ENCODE peak calls at places on chromosomes 11 and 22, in eight cellular contexts. Z is small intestine; Y is lung; B is psoas muscle; Q is uterus; P is HCT116; R is CD4-positive, alpha-beta memory T cell; G is neural progenitor cell. F is an unnamed sample.
A peak's percentile ranks its signal among the peaks of the same experiment; 100 is the strongest.

GRCh38 chr22:45506961-45507360 is 4.3 kb downstream of the FBLN1 start:
- DNase-seq in Z (no peak), Y (no peak), B (no peak), Q (no peak), P (no peak), R (no peak), G (no peak), F (no peak)

GRCh38 chr11:27401760-27402316 is 38.8 kb upstream of the CCDC34 start:
- DNase-seq in Z (no peak), Y (no peak), B (no peak), Q (no peak), P (no peak), R (no peak), G (no peak), F (no peak)

GRCh38 chr11:73376803-73377629 is 817 bp downstream of the RELT start:
- DNase-seq in Z (peak; percentile 51), Y (peak; percentile 58), B (peak; percentile 71), Q (peak; percentile 58), P (peak; percentile 40), R (peak; percentile 84), G (peak; percentile 58), F (peak; percentile 75)

GRCh38 chr11:118438314-118438931 is 2.1 kb downstream of the KMT2A start:
- DNase-seq in Z (peak; percentile 58), Y (peak; percentile 37), B (peak; percentile 14), Q (peak; percentile 16), P (no peak), R (peak; percentile 82), G (peak; percentile 70), F (peak; percentile 37)

GRCh38 chr11:75324740-75325139 is 26.7 kb downstream of the ARRB1 start:
- DNase-seq in Z (no peak), Y (no peak), B (no peak), Q (no peak), P (no peak), R (no peak), G (no peak), F (no peak)

GRCh38 chr11:124762077-124762623 is at the start of gene ESAM:
- DNase-seq in Z (peak; percentile 73), Y (peak; percentile 76), B (peak; percentile 41), Q (no peak), P (no peak), R (peak; percentile 71), G (peak; percentile 72), F (no peak)

GRCh38 chr11:103903621-103904323 is 132.7 kb upstream of the DDI1 start:
- DNase-seq in Z (no peak), Y (no peak), B (no peak), Q (no peak), P (no peak), R (no peak), G (no peak), F (no peak)

GRCh38 chr11:76208829-76209670 is 2.7 kb upstream of the WNT11 start:
- DNase-seq in Z (peak; percentile 71), Y (peak; percentile 76), B (peak; percentile 88), Q (peak; percentile 72), P (no peak), R (peak; percentile 64), G (peak; percentile 92), F (no peak)

GRCh38 chr22:41910050-41910598 is 4.8 kb downstream of the SHISA8 start:
- DNase-seq in Z (no peak), Y (no peak), B (no peak), Q (no peak), P (no peak), R (no peak), G (peak; percentile 75), F (no peak)

DNA sequence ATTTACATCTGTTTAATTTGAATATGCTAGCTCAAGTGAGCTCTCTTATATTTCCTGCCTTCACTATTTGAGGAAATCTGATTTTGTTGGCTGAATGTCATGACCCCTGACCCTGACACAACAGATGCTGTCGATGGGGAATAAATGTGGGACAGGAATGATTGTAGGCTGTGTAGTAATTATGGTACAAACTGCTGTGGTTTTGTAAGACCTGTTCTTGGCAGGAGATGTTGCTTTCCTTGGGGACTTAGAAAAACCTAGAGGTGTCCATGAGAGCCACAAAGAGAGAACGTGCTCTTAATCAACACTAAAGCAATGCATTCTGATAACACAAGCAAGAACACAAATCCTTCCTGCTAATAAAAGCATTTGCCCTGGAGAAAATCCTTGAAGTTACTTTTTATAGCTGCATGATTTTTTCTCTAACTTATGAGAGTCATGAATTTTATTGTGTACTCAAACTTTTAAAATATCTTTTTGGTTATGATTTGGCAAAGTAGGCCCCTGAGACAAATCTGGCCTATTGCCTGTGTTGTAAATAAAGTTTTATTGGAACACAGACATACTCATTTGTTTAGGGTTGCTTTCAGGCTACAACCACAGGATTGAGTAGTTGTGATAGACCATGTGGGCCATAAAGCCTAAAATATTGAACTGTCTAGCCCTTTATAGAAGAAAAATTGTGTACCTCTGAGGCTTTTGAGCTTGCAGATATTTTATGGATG is 90.2 kb downstream of the DDX10 start:
- DNase-seq in Z (no peak), Y (no peak), B (no peak), Q (peak; percentile 27), P (no peak), R (no peak), G (no peak), F (no peak)
- H3K27ac ChIP-seq in Z (no peak overlapping the region), Y (no peak overlapping the region), B (no peak overlapping the region), Q (peak overlapping the region; percentile 32), P (no peak overlapping the region), R (no peak overlapping the region), G (no peak overlapping the region), F (no peak overlapping the region)

GRCh38 chr22:47740109-47740805 is 977.8 kb downstream of the TBC1D22A start:
- DNase-seq in Z (no peak), Y (no peak), B (no peak), Q (no peak), P (no peak), R (no peak), G (no peak), F (no peak)
- H3K27me3 ChIP-seq in Z (no peaks in the 10 kb centered on the region), Y (no peaks in the 10 kb centered on the region), B (no peaks in the 10 kb centered on the region), Q (no peaks in the 10 kb centered on the region), P (no peaks in the 10 kb centered on the region), R (no peaks in the 10 kb centered on the region), G (no peaks in the 10 kb centered on the region), F (no peaks in the 10 kb centered on the region)

GRCh38 chr11:77633856-77634425 is 3.7 kb downstream of the CLNS1A start:
- DNase-seq in Z (no peak), Y (no peak), B (no peak), Q (no peak), P (no peak), R (no peak), G (no peak), F (no peak)
- H3K4me1 ChIP-seq in Z (peaks cover 8% of the 10 kb centered on the region), Y (peaks cover 7% of the 10 kb centered on the region), B (no peaks in the 10 kb centered on the region), Q (no peaks in the 10 kb centered on the region), P (peaks cover 7% of the 10 kb centered on the region), R (peaks cover 52% of the 10 kb centered on the region), G (peaks cover 6% of the 10 kb centered on the region), F (peaks cover 4% of the 10 kb centered on the region)

DNA sequence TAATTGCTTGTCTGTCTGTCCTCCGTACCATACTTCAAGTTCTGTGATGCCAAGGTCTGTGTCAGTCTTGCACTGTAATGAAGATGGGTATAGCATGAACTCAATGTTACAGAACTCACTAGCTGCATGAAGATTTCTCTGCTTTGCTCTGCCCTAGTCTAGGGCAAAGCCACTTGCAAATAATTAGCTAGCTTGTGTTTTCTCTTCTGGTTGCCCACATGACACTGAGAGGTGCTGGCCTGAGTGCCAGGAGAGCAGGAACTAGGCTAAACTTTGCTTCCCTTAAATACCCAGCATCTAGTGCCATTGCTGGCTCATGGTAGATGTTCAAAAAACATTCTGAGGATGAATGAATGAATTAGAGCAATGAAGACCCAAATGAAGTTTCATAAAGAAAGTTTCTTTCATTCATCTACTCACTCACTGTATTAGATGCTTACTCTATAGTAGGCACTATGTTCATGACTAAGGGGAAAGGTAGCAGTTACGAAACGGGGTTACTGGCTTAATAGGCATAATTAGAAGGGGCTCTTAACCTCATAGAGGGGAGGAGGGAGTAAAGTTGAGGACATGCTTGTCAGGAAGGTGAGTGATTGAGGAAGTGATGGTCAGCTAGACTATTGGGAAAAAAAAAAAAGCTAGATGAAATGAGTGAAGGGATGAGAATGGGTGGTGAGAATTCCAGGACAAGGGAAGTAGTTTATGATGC is 4.4 kb upstream of the ENDOD1 start:
- DNase-seq in Z (no peak), Y (no peak), B (no peak), Q (no peak), P (no peak), R (no peak), G (no peak), F (no peak)
- H3K27ac ChIP-seq in Z (no peak overlapping the region), Y (no peak overlapping the region), B (no peak overlapping the region), Q (no peak overlapping the region), P (no peak overlapping the region), R (no peak overlapping the region), G (no peak overlapping the region), F (no peak overlapping the region)

GRCh38 chr22:36635483-36635882 is 68.1 kb downstream of the CACNG2 start:
- DNase-seq in Z (no peak), Y (no peak), B (no peak), Q (no peak), P (no peak), R (no peak), G (no peak), F (no peak)
- H3K27me3 ChIP-seq in Z (no peaks in the 10 kb centered on the region), Y (no peaks in the 10 kb centered on the region), B (peaks cover 4% of the 10 kb centered on the region), Q (no peaks in the 10 kb centered on the region), P (peaks cover 96% of the 10 kb centered on the region), R (peaks cover 9% of the 10 kb centered on the region), G (no peaks in the 10 kb centered on the region), F (peaks cover 61% of the 10 kb centered on the region)

GRCh38 chr11:3866836-3867208 is 11.4 kb downstream of the STIM1 start:
- DNase-seq in Z (no peak), Y (no peak), B (no peak), Q (no peak), P (no peak), R (no peak), G (no peak), F (no peak)
- H3K4me1 ChIP-seq in Z (peaks cover 39% of the 10 kb centered on the region), Y (peaks cover 15% of the 10 kb centered on the region), B (peaks cover 75% of the 10 kb centered on the region), Q (peaks cover 9% of the 10 kb centered on the region), P (no peaks in the 10 kb centered on the region), R (peaks cover 91% of the 10 kb centered on the region), G (peaks cover 9% of the 10 kb centered on the region), F (peaks cover 31% of the 10 kb centered on the region)

DNA sequence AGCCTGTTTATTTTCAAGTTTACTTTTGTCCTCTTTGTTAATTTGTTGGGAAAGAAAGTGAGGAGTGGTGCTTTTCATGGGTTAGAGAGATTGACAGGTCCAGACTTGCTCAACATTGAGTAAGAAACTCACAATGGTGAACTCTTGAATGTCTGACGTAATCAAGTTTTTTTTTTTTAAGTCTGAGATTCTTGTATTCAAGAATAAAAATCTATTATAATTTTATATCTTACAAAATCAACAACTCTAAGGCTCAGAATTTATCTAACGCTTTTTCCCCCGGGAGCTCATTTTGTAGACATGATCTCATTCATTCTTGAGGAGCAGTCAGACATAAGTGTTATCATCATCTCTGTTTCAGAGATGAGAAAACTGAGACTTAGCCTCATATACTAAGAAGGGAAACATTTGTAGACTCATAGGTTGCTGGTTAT is 39.1 kb upstream of the SPTBN2 start:
- DNase-seq in Z (no peak), Y (no peak), B (no peak), Q (no peak), P (no peak), R (no peak), G (no peak), F (peak; percentile 84)
- H3K27ac ChIP-seq in Z (no peak overlapping the region), Y (no peak overlapping the region), B (no peak overlapping the region), Q (no peak overlapping the region), P (no peak overlapping the region), R (no peak overlapping the region), G (no peak overlapping the region), F (peak overlapping the region; percentile 70)

GRCh38 chr11:1194977-1195689 is 27.7 kb upstream of the MUC5B start:
- DNase-seq in Z (no peak), Y (no peak), B (peak; percentile 9), Q (peak; percentile 11), P (no peak), R (no peak), G (no peak), F (no peak)
- H3K27me3 ChIP-seq in Z (peaks cover 2% of the 10 kb centered on the region), Y (peaks cover 18% of the 10 kb centered on the region), B (peaks cover 8% of the 10 kb centered on the region), Q (no peaks in the 10 kb centered on the region), P (no peaks in the 10 kb centered on the region), R (no peaks in the 10 kb centered on the region), G (no peaks in the 10 kb centered on the region), F (peaks cover 14% of the 10 kb centered on the region)